ENCODE peak calls at places on chromosomes 7 and 10, in nine cellular contexts. One of them, this sample, is unnamed.

GRCh38 chr7:77235280-77235679 is 35.7 kb upstream of the FGL2 start:
- DNase-seq in stimulated activated CD4-positive, alpha-beta T cell treated with anti-CD3 and anti-CD28 coated beads, Interleukin-4, amount 100 ng/mL, for 1 hour: no peak
- DNase-seq in endothelial cell: no peak
- DNase-seq in GM20000: no peak
- DNase-seq in AG04450: no peak
- DNase-seq in NCI-H2081: no peak
- DNase-seq in NT2/D1: no peak
- DNase-seq in IMR-90: peak; percentile 77
- DNase-seq in mucosa of gallbladder: no peak
- DNase-seq in this sample: no peak

GRCh38 chr7:143126146-143126545 is 5.7 kb upstream of the PIP start:
- DNase-seq in GM20000: no peak
- DNase-seq in NT2/D1: no peak
- DNase-seq in AG04450: no peak
- DNase-seq in endothelial cell: no peak
- DNase-seq in IMR-90: no peak
- DNase-seq in mucosa of gallbladder: no peak
- DNase-seq in NCI-H2081: no peak
- DNase-seq in stimulated activated CD4-positive, alpha-beta T cell treated with anti-CD3 and anti-CD28 coated beads, Interleukin-4, amount 100 ng/mL, for 1 hour: no peak
- DNase-seq in this sample: no peak

GRCh38 chr7:100604976-100605911 is 3.1 kb downstream of the PCOLCE start:
- DNase-seq in GM20000: no peak
- DNase-seq in mucosa of gallbladder: peak; percentile 27
- DNase-seq in stimulated activated CD4-positive, alpha-beta T cell treated with anti-CD3 and anti-CD28 coated beads, Interleukin-4, amount 100 ng/mL, for 1 hour: peak; percentile 44
- DNase-seq in NCI-H2081: no peak
- DNase-seq in AG04450: no peak
- DNase-seq in IMR-90: no peak
- DNase-seq in endothelial cell: peak; percentile 45
- DNase-seq in NT2/D1: no peak
- DNase-seq in this sample: no peak

GRCh38 chr10:23435378-23435777 is 3.5 kb upstream of the OTUD1 start:
- DNase-seq in AG04450: no peak
- DNase-seq in endothelial cell: no peak
- DNase-seq in GM20000: no peak
- DNase-seq in IMR-90: no peak
- DNase-seq in stimulated activated CD4-positive, alpha-beta T cell treated with anti-CD3 and anti-CD28 coated beads, Interleukin-4, amount 100 ng/mL, for 1 hour: no peak
- DNase-seq in NCI-H2081: no peak
- DNase-seq in mucosa of gallbladder: no peak
- DNase-seq in NT2/D1: no peak
- DNase-seq in this sample: no peak

GRCh38 chr10:24670964-24671670 is 52.6 kb downstream of the ARHGAP21 start:
- DNase-seq in IMR-90: no peak
- DNase-seq in AG04450: no peak
- DNase-seq in NT2/D1: no peak
- DNase-seq in stimulated activated CD4-positive, alpha-beta T cell treated with anti-CD3 and anti-CD28 coated beads, Interleukin-4, amount 100 ng/mL, for 1 hour: no peak
- DNase-seq in endothelial cell: no peak
- DNase-seq in GM20000: no peak
- DNase-seq in mucosa of gallbladder: no peak
- DNase-seq in NCI-H2081: no peak
- DNase-seq in this sample: no peak

GRCh38 chr7:38217672-38218071 is 39.6 kb downstream of the STARD3NL start:
- DNase-seq in IMR-90: no peak
- DNase-seq in stimulated activated CD4-positive, alpha-beta T cell treated with anti-CD3 and anti-CD28 coated beads, Interleukin-4, amount 100 ng/mL, for 1 hour: no peak
- DNase-seq in NT2/D1: no peak
- DNase-seq in GM20000: no peak
- DNase-seq in AG04450: no peak
- DNase-seq in NCI-H2081: no peak
- DNase-seq in mucosa of gallbladder: no peak
- DNase-seq in endothelial cell: no peak
- DNase-seq in this sample: no peak

GRCh38 chr7:55048221-55048859 is 29.5 kb downstream of the EGFR start:
- DNase-seq in NT2/D1: no peak
- DNase-seq in AG04450: no peak
- DNase-seq in IMR-90: no peak
- DNase-seq in GM20000: no peak
- DNase-seq in NCI-H2081: no peak
- DNase-seq in endothelial cell: no peak
- DNase-seq in stimulated activated CD4-positive, alpha-beta T cell treated with anti-CD3 and anti-CD28 coated beads, Interleukin-4, amount 100 ng/mL, for 1 hour: no peak
- DNase-seq in mucosa of gallbladder: no peak
- DNase-seq in this sample: no peak

GRCh38 chr7:50834679-50835078 is 52.0 kb upstream of the GRB10 start:
- DNase-seq in stimulated activated CD4-positive, alpha-beta T cell treated with anti-CD3 and anti-CD28 coated beads, Interleukin-4, amount 100 ng/mL, for 1 hour: no peak
- DNase-seq in NCI-H2081: no peak
- DNase-seq in endothelial cell: no peak
- DNase-seq in NT2/D1: no peak
- DNase-seq in GM20000: no peak
- DNase-seq in IMR-90: no peak
- DNase-seq in AG04450: no peak
- DNase-seq in mucosa of gallbladder: no peak
- DNase-seq in this sample: no peak

GRCh38 chr7:150380463-150380862 is 1.3 kb downstream of the ZNF775 start:
- DNase-seq in endothelial cell: no peak
- DNase-seq in IMR-90: no peak
- DNase-seq in NT2/D1: no peak
- DNase-seq in AG04450: no peak
- DNase-seq in GM20000: peak; percentile 77
- DNase-seq in mucosa of gallbladder: no peak
- DNase-seq in stimulated activated CD4-positive, alpha-beta T cell treated with anti-CD3 and anti-CD28 coated beads, Interleukin-4, amount 100 ng/mL, for 1 hour: no peak
- DNase-seq in NCI-H2081: no peak
- DNase-seq in this sample: no peak

GRCh38 chr10:12707461-12708185 is 293.9 kb downstream of the CCDC3 start:
- DNase-seq in stimulated activated CD4-positive, alpha-beta T cell treated with anti-CD3 and anti-CD28 coated beads, Interleukin-4, amount 100 ng/mL, for 1 hour: peak; percentile 29
- DNase-seq in IMR-90: peak; percentile 99
- DNase-seq in NT2/D1: peak; percentile 32
- DNase-seq in NCI-H2081: no peak
- DNase-seq in mucosa of gallbladder: peak; percentile 64
- DNase-seq in endothelial cell: peak; percentile 40
- DNase-seq in AG04450: peak; percentile 91
- DNase-seq in GM20000: peak; percentile 18
- DNase-seq in this sample: peak; percentile 88

GRCh38 chr10:92156874-92157273 is 134.0 kb downstream of the CPEB3 start:
- DNase-seq in stimulated activated CD4-positive, alpha-beta T cell treated with anti-CD3 and anti-CD28 coated beads, Interleukin-4, amount 100 ng/mL, for 1 hour: no peak
- DNase-seq in NCI-H2081: no peak
- DNase-seq in AG04450: no peak
- DNase-seq in GM20000: no peak
- DNase-seq in endothelial cell: no peak
- DNase-seq in NT2/D1: no peak
- DNase-seq in mucosa of gallbladder: no peak
- DNase-seq in IMR-90: peak; percentile 39
- DNase-seq in this sample: no peak

GRCh38 chr7:32150039-32150438 is 79.8 kb upstream of the PDE1C start:
- DNase-seq in stimulated activated CD4-positive, alpha-beta T cell treated with anti-CD3 and anti-CD28 coated beads, Interleukin-4, amount 100 ng/mL, for 1 hour: no peak
- DNase-seq in NT2/D1: no peak
- DNase-seq in GM20000: no peak
- DNase-seq in mucosa of gallbladder: no peak
- DNase-seq in NCI-H2081: no peak
- DNase-seq in endothelial cell: no peak
- DNase-seq in AG04450: no peak
- DNase-seq in IMR-90: no peak
- DNase-seq in this sample: no peak

GRCh38 chr10:42979181-42979580 is 97.7 kb upstream of the RET start:
- DNase-seq in mucosa of gallbladder: no peak
- DNase-seq in stimulated activated CD4-positive, alpha-beta T cell treated with anti-CD3 and anti-CD28 coated beads, Interleukin-4, amount 100 ng/mL, for 1 hour: no peak
- DNase-seq in IMR-90: no peak
- DNase-seq in NCI-H2081: no peak
- DNase-seq in AG04450: no peak
- DNase-seq in endothelial cell: no peak
- DNase-seq in GM20000: no peak
- DNase-seq in NT2/D1: no peak
- DNase-seq in this sample: no peak

GRCh38 chr10:103635580-103635979 is 142.1 kb downstream of the NEURL1 start:
- DNase-seq in AG04450: no peak
- DNase-seq in NT2/D1: no peak
- DNase-seq in endothelial cell: no peak
- DNase-seq in IMR-90: no peak
- DNase-seq in stimulated activated CD4-positive, alpha-beta T cell treated with anti-CD3 and anti-CD28 coated beads, Interleukin-4, amount 100 ng/mL, for 1 hour: no peak
- DNase-seq in NCI-H2081: no peak
- DNase-seq in mucosa of gallbladder: no peak
- DNase-seq in GM20000: no peak
- DNase-seq in this sample: no peak

GRCh38 chr7:94823952-94824351 is 83.4 kb upstream of the PPP1R9A start:
- DNase-seq in GM20000: no peak
- DNase-seq in AG04450: no peak
- DNase-seq in stimulated activated CD4-positive, alpha-beta T cell treated with anti-CD3 and anti-CD28 coated beads, Interleukin-4, amount 100 ng/mL, for 1 hour: no peak
- DNase-seq in mucosa of gallbladder: no peak
- DNase-seq in IMR-90: peak; percentile 1
- DNase-seq in NT2/D1: no peak
- DNase-seq in NCI-H2081: no peak
- DNase-seq in endothelial cell: no peak
- DNase-seq in this sample: no peak

GRCh38 chr7:80182630-80183276 is 48.1 kb downstream of the GNAI1 start:
- DNase-seq in stimulated activated CD4-positive, alpha-beta T cell treated with anti-CD3 and anti-CD28 coated beads, Interleukin-4, amount 100 ng/mL, for 1 hour: no peak
- DNase-seq in AG04450: no peak
- DNase-seq in NCI-H2081: no peak
- DNase-seq in IMR-90: peak; percentile 68
- DNase-seq in NT2/D1: peak; percentile 28
- DNase-seq in mucosa of gallbladder: no peak
- DNase-seq in endothelial cell: no peak
- DNase-seq in GM20000: no peak
- DNase-seq in this sample: no peak

GRCh38 chr7:51246258-51247245 is 70.1 kb downstream of the COBL start:
- DNase-seq in NT2/D1: no peak
- DNase-seq in GM20000: no peak
- DNase-seq in stimulated activated CD4-positive, alpha-beta T cell treated with anti-CD3 and anti-CD28 coated beads, Interleukin-4, amount 100 ng/mL, for 1 hour: no peak
- DNase-seq in IMR-90: no peak
- DNase-seq in NCI-H2081: peak; percentile 37
- DNase-seq in AG04450: no peak
- DNase-seq in mucosa of gallbladder: no peak
- DNase-seq in endothelial cell: no peak
- DNase-seq in this sample: no peak

GRCh38 chr7:137579913-137580640 is 236.5 kb upstream of the PTN start:
- DNase-seq in endothelial cell: no peak
- DNase-seq in AG04450: peak; percentile 65
- DNase-seq in mucosa of gallbladder: no peak
- DNase-seq in GM20000: no peak
- DNase-seq in NT2/D1: no peak
- DNase-seq in stimulated activated CD4-positive, alpha-beta T cell treated with anti-CD3 and anti-CD28 coated beads, Interleukin-4, amount 100 ng/mL, for 1 hour: no peak
- DNase-seq in IMR-90: peak; percentile 95
- DNase-seq in NCI-H2081: no peak
- DNase-seq in this sample: peak; percentile 50

GRCh38 chr7:49247759-49248158 is 323.4 kb downstream of the CDC14C start:
- DNase-seq in NT2/D1: no peak
- DNase-seq in IMR-90: no peak
- DNase-seq in NCI-H2081: no peak
- DNase-seq in AG04450: no peak
- DNase-seq in GM20000: no peak
- DNase-seq in mucosa of gallbladder: no peak
- DNase-seq in endothelial cell: no peak
- DNase-seq in stimulated activated CD4-positive, alpha-beta T cell treated with anti-CD3 and anti-CD28 coated beads, Interleukin-4, amount 100 ng/mL, for 1 hour: no peak
- DNase-seq in this sample: no peak

GRCh38 chr7:108347616-108348015 is 108.6 kb downstream of the NRCAM start:
- DNase-seq in GM20000: no peak
- DNase-seq in endothelial cell: peak; percentile 58
- DNase-seq in NCI-H2081: no peak
- DNase-seq in NT2/D1: peak; percentile 85
- DNase-seq in IMR-90: peak; percentile 49
- DNase-seq in mucosa of gallbladder: no peak
- DNase-seq in stimulated activated CD4-positive, alpha-beta T cell treated with anti-CD3 and anti-CD28 coated beads, Interleukin-4, amount 100 ng/mL, for 1 hour: no peak
- DNase-seq in AG04450: no peak
- DNase-seq in this sample: no peak

GRCh38 chr7:156943091-156944041 is 6.1 kb upstream of the NOM1 start:
- DNase-seq in stimulated activated CD4-positive, alpha-beta T cell treated with anti-CD3 and anti-CD28 coated beads, Interleukin-4, amount 100 ng/mL, for 1 hour: no peak
- DNase-seq in endothelial cell: no peak
- DNase-seq in AG04450: no peak
- DNase-seq in GM20000: no peak
- DNase-seq in mucosa of gallbladder: no peak
- DNase-seq in NCI-H2081: no peak
- DNase-seq in IMR-90: no peak
- DNase-seq in NT2/D1: no peak
- DNase-seq in this sample: no peak

GRCh38 chr7:72504057-72504456 is 91.9 kb upstream of the CALN1 start:
- DNase-seq in AG04450: no peak
- DNase-seq in IMR-90: no peak
- DNase-seq in NCI-H2081: no peak
- DNase-seq in mucosa of gallbladder: no peak
- DNase-seq in NT2/D1: no peak
- DNase-seq in GM20000: no peak
- DNase-seq in stimulated activated CD4-positive, alpha-beta T cell treated with anti-CD3 and anti-CD28 coated beads, Interleukin-4, amount 100 ng/mL, for 1 hour: no peak
- DNase-seq in endothelial cell: no peak
- DNase-seq in this sample: no peak

GRCh38 chr7:95302976-95303375 is 21.4 kb downstream of the PON1 start:
- DNase-seq in mucosa of gallbladder: no peak
- DNase-seq in AG04450: no peak
- DNase-seq in NT2/D1: no peak
- DNase-seq in IMR-90: no peak
- DNase-seq in endothelial cell: no peak
- DNase-seq in stimulated activated CD4-positive, alpha-beta T cell treated with anti-CD3 and anti-CD28 coated beads, Interleukin-4, amount 100 ng/mL, for 1 hour: no peak
- DNase-seq in GM20000: no peak
- DNase-seq in NCI-H2081: no peak
- DNase-seq in this sample: no peak

GRCh38 chr10:133397938-133398337 is 4.0 kb downstream of the MTG1 start:
- DNase-seq in stimulated activated CD4-positive, alpha-beta T cell treated with anti-CD3 and anti-CD28 coated beads, Interleukin-4, amount 100 ng/mL, for 1 hour: no peak
- DNase-seq in mucosa of gallbladder: no peak
- DNase-seq in AG04450: no peak
- DNase-seq in NT2/D1: no peak
- DNase-seq in NCI-H2081: no peak
- DNase-seq in endothelial cell: no peak
- DNase-seq in GM20000: no peak
- DNase-seq in IMR-90: peak; percentile 39
- DNase-seq in this sample: no peak

GRCh38 chr7:151689196-151689971 is 169.7 kb upstream of the RHEB start:
- DNase-seq in endothelial cell: no peak
- DNase-seq in mucosa of gallbladder: peak; percentile 87
- DNase-seq in AG04450: no peak
- DNase-seq in NT2/D1: no peak
- DNase-seq in IMR-90: no peak
- DNase-seq in stimulated activated CD4-positive, alpha-beta T cell treated with anti-CD3 and anti-CD28 coated beads, Interleukin-4, amount 100 ng/mL, for 1 hour: no peak
- DNase-seq in GM20000: no peak
- DNase-seq in NCI-H2081: peak; percentile 94
- DNase-seq in this sample: no peak

GRCh38 chr10:26556756-26557640 is 118.9 kb downstream of the APBB1IP start:
- DNase-seq in AG04450: no peak
- DNase-seq in IMR-90: peak; percentile 11
- DNase-seq in endothelial cell: peak; percentile 28
- DNase-seq in NT2/D1: no peak
- DNase-seq in GM20000: peak; percentile 73
- DNase-seq in stimulated activated CD4-positive, alpha-beta T cell treated with anti-CD3 and anti-CD28 coated beads, Interleukin-4, amount 100 ng/mL, for 1 hour: no peak
- DNase-seq in mucosa of gallbladder: no peak
- DNase-seq in NCI-H2081: peak; percentile 35
- DNase-seq in this sample: peak; percentile 6

GRCh38 chr10:5559642-5560141 is 34.9 kb downstream of the CALML3 start:
- DNase-seq in GM20000: no peak
- DNase-seq in AG04450: no peak
- DNase-seq in stimulated activated CD4-positive, alpha-beta T cell treated with anti-CD3 and anti-CD28 coated beads, Interleukin-4, amount 100 ng/mL, for 1 hour: no peak
- DNase-seq in NT2/D1: no peak
- DNase-seq in NCI-H2081: no peak
- DNase-seq in endothelial cell: no peak
- DNase-seq in mucosa of gallbladder: no peak
- DNase-seq in IMR-90: peak; percentile 78
- DNase-seq in this sample: no peak

GRCh38 chr10:83915801-83916200 is 223.5 kb upstream of the GHITM start:
- DNase-seq in AG04450: no peak
- DNase-seq in stimulated activated CD4-positive, alpha-beta T cell treated with anti-CD3 and anti-CD28 coated beads, Interleukin-4, amount 100 ng/mL, for 1 hour: no peak
- DNase-seq in NCI-H2081: no peak
- DNase-seq in endothelial cell: no peak
- DNase-seq in IMR-90: no peak
- DNase-seq in GM20000: no peak
- DNase-seq in NT2/D1: no peak
- DNase-seq in mucosa of gallbladder: no peak
- DNase-seq in this sample: no peak

GRCh38 chr7:12328888-12329770 is 74.5 kb downstream of the VWDE start:
- DNase-seq in NCI-H2081: no peak
- DNase-seq in endothelial cell: no peak
- DNase-seq in IMR-90: no peak
- DNase-seq in stimulated activated CD4-positive, alpha-beta T cell treated with anti-CD3 and anti-CD28 coated beads, Interleukin-4, amount 100 ng/mL, for 1 hour: no peak
- DNase-seq in GM20000: no peak
- DNase-seq in mucosa of gallbladder: no peak
- DNase-seq in NT2/D1: peak; percentile 57
- DNase-seq in AG04450: no peak
- DNase-seq in this sample: no peak

GRCh38 chr7:116571552-116571951 is 46.7 kb downstream of the CAV1 start:
- DNase-seq in GM20000: no peak
- DNase-seq in NT2/D1: no peak
- DNase-seq in mucosa of gallbladder: no peak
- DNase-seq in IMR-90: no peak
- DNase-seq in stimulated activated CD4-positive, alpha-beta T cell treated with anti-CD3 and anti-CD28 coated beads, Interleukin-4, amount 100 ng/mL, for 1 hour: no peak
- DNase-seq in NCI-H2081: no peak
- DNase-seq in AG04450: no peak
- DNase-seq in endothelial cell: no peak
- DNase-seq in this sample: no peak

GRCh38 chr7:40200791-40201190 is 66.0 kb downstream of the SUGCT start:
- DNase-seq in NT2/D1: no peak
- DNase-seq in stimulated activated CD4-positive, alpha-beta T cell treated with anti-CD3 and anti-CD28 coated beads, Interleukin-4, amount 100 ng/mL, for 1 hour: no peak
- DNase-seq in GM20000: no peak
- DNase-seq in NCI-H2081: no peak
- DNase-seq in mucosa of gallbladder: no peak
- DNase-seq in IMR-90: peak; percentile 87
- DNase-seq in endothelial cell: no peak
- DNase-seq in AG04450: peak; percentile 47
- DNase-seq in this sample: peak; percentile 55